ENCODE peak calls at places on chromosomes 5 and 9, in seven cellular contexts. W is cerebellum, V is H9, N is GDM1, M is T-cell, E is psoas muscle, X is AML-193. G is an unnamed sample.

GRCh38 chr5:14937277-14937676 is 65.7 kb upstream of the ANKH start:
- DNase-seq in V (no peak), X (no peak), E (no peak), N (no peak), W (no peak), M (no peak), G (no peak)

GRCh38 chr5:95823738-95824609 is 1.4 kb upstream of the GLRX start:
- DNase-seq in V (peak), N (peak), E (peak), W (no peak), X (peak), M (peak), G (peak)

GRCh38 chr5:148924817-148925216 is 98.4 kb downstream of the ADRB2 start:
- DNase-seq in V (no peak), M (no peak), X (no peak), N (no peak), E (no peak), W (no peak), G (no peak)

GRCh38 chr9:115444941-115445340 is 327.0 kb upstream of the TNC start:
- DNase-seq in E (no peak), V (no peak), M (no peak), X (no peak), N (no peak), W (no peak), G (no peak)

GRCh38 chr5:75089137-75089536 is 36.8 kb upstream of the GCNT4 start:
- DNase-seq in E (no peak), N (no peak), V (no peak), W (no peak), X (no peak), M (no peak), G (no peak)

GRCh38 chr9:130022566-130023146 is 20.3 kb downstream of the FNBP1 start:
- DNase-seq in V (no peak), N (no peak), E (no peak), M (no peak), X (no peak), W (no peak), G (no peak)

GRCh38 chr9:9949368-9949767 is 663.4 kb downstream of the PTPRD start:
- DNase-seq in M (no peak), X (no peak), E (no peak), N (no peak), W (no peak), V (no peak), G (no peak)

GRCh38 chr5:120919017-120919416 is 454.9 kb downstream of the PRR16 start:
- DNase-seq in N (no peak), V (no peak), W (no peak), M (no peak), X (no peak), E (no peak), G (no peak)

GRCh38 chr5:149550267-149550582 is 1.0 kb downstream of the CSNK1A1 start:
- DNase-seq in X (peak), N (no peak), E (no peak), M (no peak), W (peak), V (no peak), G (no peak)

GRCh38 chr9:100213730-100214477 is 114.9 kb downstream of the INVS start:
- DNase-seq in E (no peak), W (no peak), M (no peak), V (no peak), X (no peak), N (no peak), G (no peak)

GRCh38 chr9:129570450-129571297 is 50.2 kb downstream of the C9orf50 start:
- DNase-seq in V (peak), M (no peak), N (peak), W (peak), X (no peak), E (peak), G (peak)

GRCh38 chr9:89466451-89467277 is 31.2 kb downstream of the SEMA4D start:
- DNase-seq in E (no peak), M (no peak), N (no peak), X (no peak), W (no peak), V (no peak), G (no peak)

GRCh38 chr9:95341262-95342011 is 23.9 kb upstream of the FANCC start:
- DNase-seq in M (no peak), W (no peak), N (no peak), V (peak), E (no peak), X (no peak), G (peak)

GRCh38 chr9:136622538-136622948 is 40.2 kb upstream of the EGFL7 start:
- DNase-seq in W (no peak), M (no peak), X (no peak), N (no peak), E (no peak), V (no peak), G (no peak)

GRCh38 chr5:110736763-110737162 is 2.0 kb upstream of the SLC25A46 start:
- DNase-seq in V (no peak), E (no peak), N (no peak), W (no peak), M (no peak), X (peak), G (no peak)

GRCh38 chr9:13387668-13388124 is 108.2 kb upstream of the MPDZ start:
- DNase-seq in E (no peak), W (no peak), X (no peak), M (no peak), V (no peak), N (no peak), G (no peak)

GRCh38 chr5:79561525-79561893 is 47.6 kb upstream of the HOMER1 start:
- DNase-seq in M (no peak), X (no peak), V (no peak), N (no peak), E (no peak), W (no peak), G (no peak)

GRCh38 chr5:154278908-154279307 is 88.4 kb downstream of the GALNT10 start:
- DNase-seq in W (no peak), E (no peak), N (no peak), X (no peak), M (no peak), V (no peak), G (no peak)

GRCh38 chr5:56673171-56673570 is 142.2 kb upstream of the MAP3K1 start:
- DNase-seq in V (no peak), M (no peak), N (peak), E (no peak), X (peak), W (no peak), G (no peak)

GRCh38 chr5:94024625-94025024 is 283.2 kb upstream of the POU5F2 start:
- DNase-seq in N (no peak), W (peak), V (no peak), X (no peak), M (no peak), E (no peak), G (peak)

GRCh38 chr5:170885779-170886178 is 24.0 kb downstream of the RANBP17 start:
- DNase-seq in W (no peak), M (no peak), X (no peak), N (no peak), E (no peak), V (no peak), G (no peak)

GRCh38 chr5:12292610-12293204 is 388.5 kb upstream of the CTNND2 start:
- DNase-seq in X (peak), W (no peak), M (no peak), E (no peak), V (no peak), N (no peak), G (no peak)

GRCh38 chr5:57412010-57412409 is 70.6 kb downstream of the ACTBL2 start:
- DNase-seq in V (no peak), W (no peak), X (no peak), E (no peak), N (no peak), M (no peak), G (no peak)

GRCh38 chr5:88829053-88829452 is 53.9 kb downstream of the MEF2C start:
- DNase-seq in W (no peak), N (peak), E (no peak), M (no peak), V (no peak), X (peak), G (no peak)

GRCh38 chr5:169161022-169161680 is 139.8 kb downstream of the SLIT3 start:
- DNase-seq in V (peak), M (no peak), W (peak), N (no peak), E (peak), X (no peak), G (peak)

GRCh38 chr5:161086456-161086855 is 234.4 kb upstream of the ATP10B start:
- DNase-seq in W (no peak), N (no peak), V (no peak), X (no peak), E (no peak), M (no peak), G (no peak)

GRCh38 chr5:39437469-39437868 is 12.7 kb upstream of the DAB2 start:
- DNase-seq in M (no peak), E (no peak), N (no peak), V (no peak), X (no peak), W (no peak), G (no peak)

GRCh38 chr5:169029661-169030274 is 271.2 kb downstream of the SLIT3 start:
- DNase-seq in N (no peak), W (no peak), E (no peak), V (no peak), M (no peak), X (no peak), G (no peak)

G was measured in cerebellar cortex.